ENCODE peak calls at places on chromosomes 6 and 20, in ten cellular contexts. K is A549, J is prostate gland, P is heart left ventricle, L is NB4, W is uterus, E is HCT116, I is H54, Z is ovary, N is GM12891. S is an unnamed sample.

GRCh38 chr6:78910611-78911134 is 43.3 kb downstream of the IRAK1BP1 start:
- DNase-seq in E (no peak), K (no peak), I (no peak), L (no peak), N (peak; percentile 43), Z (no peak), W (peak; percentile 16), J (no peak), P (no peak), S (peak; percentile 55)

GRCh38 chr20:37506166-37506725 is 14.8 kb upstream of the NNAT start:
- DNase-seq in J (no peak), I (no peak), P (no peak), K (no peak), L (no peak), N (no peak), E (no peak), W (no peak), Z (no peak), S (no peak)

GRCh38 chr6:44456070-44456965 is 68.8 kb downstream of the CDC5L start:
- DNase-seq in E (peak; percentile 41), N (peak; percentile 45), I (peak; percentile 61), P (peak; percentile 38), W (no peak), J (no peak), K (peak; percentile 43), Z (peak; percentile 53), L (peak; percentile 69), S (peak; percentile 82)

GRCh38 chr6:169045486-169045885 is 208.2 kb downstream of the THBS2 start:
- DNase-seq in J (peak; percentile 14), K (no peak), L (no peak), I (no peak), Z (no peak), E (no peak), P (no peak), N (no peak), W (no peak), S (no peak)

GRCh38 chr6:141265748-141266647 is 866.7 kb upstream of the GJE1 start:
- DNase-seq in W (no peak), K (no peak), E (no peak), L (no peak), N (no peak), I (no peak), P (no peak), J (no peak), Z (no peak), S (no peak)

GRCh38 chr6:9126845-9127560 is 691.7 kb upstream of the SLC35B3 start:
- DNase-seq in Z (no peak), W (no peak), L (peak; percentile 21), P (no peak), I (peak; percentile 23), J (no peak), N (no peak), E (peak; percentile 36), K (peak; percentile 15), S (no peak)

GRCh38 chr6:52925042-52925441 is 15.5 kb upstream of the GSTA3 start:
- DNase-seq in N (no peak), I (no peak), P (no peak), Z (no peak), W (no peak), J (no peak), K (no peak), L (no peak), E (no peak), S (no peak)

GRCh38 chr6:14129572-14129971 is 12.0 kb downstream of the CD83 start:
- DNase-seq in W (peak; percentile 28), J (peak; percentile 32), K (peak; percentile 51), N (no peak), L (peak; percentile 76), I (peak; percentile 31), P (peak; percentile 57), Z (peak; percentile 43), E (peak; percentile 34), S (peak; percentile 71)

DNA sequence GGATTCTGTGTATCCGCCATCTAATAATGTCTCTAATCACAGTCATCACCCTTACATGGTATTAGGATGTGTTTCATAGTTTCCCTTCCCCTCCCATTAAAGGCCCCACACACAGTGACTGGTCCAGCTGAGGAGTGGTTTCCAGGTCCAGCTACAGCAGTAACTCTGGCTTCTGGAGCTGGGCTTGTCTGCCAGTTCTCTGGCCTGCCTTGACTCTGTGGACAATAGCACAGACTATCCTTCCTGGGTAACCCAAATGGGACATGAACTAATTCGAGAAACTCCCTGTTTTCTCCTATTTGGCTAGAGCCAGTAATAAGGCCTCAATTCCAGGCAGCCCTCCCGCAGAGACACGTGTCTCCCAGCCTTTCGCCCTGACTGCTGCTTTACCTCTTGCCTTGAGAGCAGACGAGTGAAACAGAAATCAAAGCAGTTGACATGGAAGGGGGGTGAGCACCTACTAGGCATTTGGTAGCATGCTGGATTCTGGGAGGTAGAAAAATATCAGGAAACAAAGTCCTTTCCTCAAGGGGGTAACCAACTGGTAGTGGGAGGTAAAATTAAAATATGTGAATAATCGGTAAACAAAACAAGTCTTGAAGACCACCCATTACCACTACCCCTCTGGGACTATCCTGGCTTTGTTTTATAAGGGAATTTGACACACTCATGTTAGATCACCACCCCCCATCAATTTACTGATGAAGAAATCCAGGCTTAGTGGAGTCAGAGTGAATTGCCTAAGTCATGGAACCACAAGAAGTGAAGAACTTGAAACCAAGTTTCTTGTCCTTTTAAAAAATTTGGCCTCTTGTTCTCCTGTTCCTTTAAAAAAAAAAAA is 1.2 kb downstream of the TRAF3IP2 start:
- DNase-seq in K (no peak), E (no peak), N (no peak), P (peak; percentile 77), J (peak; percentile 34), Z (peak; percentile 67), W (peak; percentile 80), L (peak; percentile 73), I (no peak), S (peak; percentile 37)
- TF ChIP-seq POLR2A in K (no peak), E (no peak), N (no peak), P (no peak), J (no peak), Z (no peak), W (no peak), L (no peak), I (no peak), S (no peak)

DNA sequence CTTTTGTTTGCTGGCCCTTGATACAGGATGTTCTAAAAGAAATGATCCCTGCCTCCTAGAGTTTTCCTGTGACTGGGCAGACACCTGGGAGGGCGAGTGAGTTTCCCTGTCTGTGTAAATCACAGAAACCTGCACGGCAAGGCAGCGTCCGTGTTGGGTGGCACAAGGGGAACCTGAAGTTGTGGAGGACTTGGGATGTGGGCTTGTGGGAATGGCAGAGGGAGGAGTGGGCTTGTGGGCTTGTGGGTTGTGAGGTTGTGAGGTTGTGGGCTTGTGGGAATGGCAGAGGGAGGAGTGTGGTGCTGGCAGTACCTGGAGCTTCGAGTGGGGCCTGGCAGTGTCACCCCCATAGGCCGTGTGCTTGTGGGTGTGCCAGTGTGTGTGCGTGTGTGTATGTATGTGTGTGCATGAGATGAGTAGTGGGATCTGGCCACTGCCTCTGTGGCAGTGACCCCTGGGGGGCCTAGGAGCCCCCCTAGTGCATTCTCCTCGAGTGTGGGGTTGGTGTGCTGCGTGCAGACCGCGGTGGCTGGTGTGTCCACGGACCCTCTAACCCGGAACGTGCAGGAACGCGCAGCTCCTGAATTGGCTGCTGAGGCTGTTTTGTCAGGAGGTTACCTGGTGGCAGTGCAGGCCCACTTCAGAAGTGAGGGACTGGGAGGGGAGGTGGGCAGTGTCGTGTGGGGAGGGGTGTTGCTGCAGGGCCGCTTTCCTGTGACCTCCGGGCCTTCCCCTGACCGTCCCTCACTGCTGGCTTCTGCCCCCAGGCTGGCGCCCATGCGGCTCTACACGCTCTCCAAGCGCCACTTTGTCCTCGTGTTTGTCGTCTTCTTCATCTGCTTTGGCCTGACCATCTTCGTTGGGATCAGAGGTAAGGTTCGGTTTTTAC is 13.0 kb downstream of the TMEM181 start:
- DNase-seq in K (no peak), E (no peak), W (no peak), L (no peak), J (no peak), N (no peak), I (no peak), P (no peak), Z (no peak), S (no peak)
- TF ChIP-seq POLR2A in K (no peak), E (no peak), W (no peak), L (no peak), J (no peak), N (no peak), I (no peak), P (no peak), Z (no peak), S (no peak)

GRCh38 chr6:31899215-31899614 is 1.7 kb upstream of the EHMT2 start:
- DNase-seq in N (no peak), Z (no peak), I (no peak), P (no peak), E (no peak), L (peak; percentile 49), W (no peak), K (no peak), J (no peak), S (no peak)

GRCh38 chr6:31896493-31896855 is 1.0 kb downstream of the EHMT2 start:
- DNase-seq in E (no peak), I (no peak), P (no peak), W (peak; percentile 20), L (no peak), N (no peak), Z (no peak), K (no peak), J (no peak), S (no peak)

GRCh38 chr6:31898200-31899011 is 908 bp upstream of the EHMT2 start:
- DNase-seq in W (no peak), J (no peak), Z (no peak), K (peak; percentile 26), I (peak; percentile 50), N (no peak), E (peak; percentile 60), L (peak; percentile 59), P (no peak), S (peak; percentile 69)

GRCh38 chr6:31896856-31897611 is 464 bp downstream of the EHMT2 start:
- DNase-seq in W (peak; percentile 45), K (no peak), N (no peak), Z (no peak), P (no peak), E (no peak), L (peak; percentile 29), I (no peak), J (no peak), S (peak; percentile 41)

GRCh38 chr6:31897612-31898199 is at the start of gene EHMT2:
- DNase-seq in N (peak; percentile 88), Z (peak; percentile 82), P (peak; percentile 88), W (peak; percentile 86), L (peak; percentile 91), J (peak; percentile 84), I (peak; percentile 79), E (peak; percentile 46), K (peak; percentile 61), S (peak; percentile 89)
- TF ChIP-seq POLR2A in N (no peak), Z (peak; percentile 60), P (no peak), W (peak; percentile 77), L (peak; percentile 82), J (peak; percentile 85), I (peak; percentile 46), E (peak; percentile 49), K (peak; percentile 44), S (peak; percentile 81)

GRCh38 chr20:23362392-23363256 is 642 bp downstream of the GZF1 start:
- DNase-seq in Z (no peak), J (peak; percentile 28), W (no peak), N (peak; percentile 39), I (peak; percentile 50), L (peak; percentile 86), P (no peak), E (no peak), K (no peak), S (peak; percentile 82)
- TF ChIP-seq POLR2A in Z (no peak), J (no peak), W (no peak), N (no peak), I (no peak), L (no peak), P (no peak), E (no peak), K (no peak), S (no peak)

S was measured in erythroblast.